ENCODE peak calls at places on chromosomes 2 and 18, in ten cellular contexts. R is WERI-Rb-1, S is fibroblast of lung, P is foreskin keratinocyte, V is left lung, T is AG04450, G is heart left ventricle, W is hepatocyte, A is IMR-90, L is upper lobe of right lung. E is an unnamed sample.

GRCh38 chr2:68431316-68431972 is 35.6 kb downstream of the FBXO48 start:
- DNase-seq in A (no peak), V (no peak), T (no peak), R (no peak), S (no peak), P (no peak), L (no peak), W (no peak), G (no peak), E (no peak)

GRCh38 chr2:121245913-121246312 is 39.1 kb downstream of the TFCP2L1 start:
- DNase-seq in R (no peak), W (no peak), V (peak), G (no peak), S (no peak), T (no peak), L (peak), P (no peak), A (no peak), E (no peak)

GRCh38 chr2:23381084-23381483 is 3.9 kb upstream of the KLHL29 start:
- DNase-seq in S (peak), A (peak), G (peak), V (peak), T (no peak), P (peak), R (no peak), W (no peak), L (peak), E (peak)

GRCh38 chr2:199704358-199705238 is 146.4 kb downstream of the FTCDNL1 start:
- DNase-seq in V (no peak), T (no peak), A (peak), G (no peak), W (peak), S (peak), P (peak), L (no peak), R (peak), E (peak)

GRCh38 chr2:238599549-238600505 is 173.1 kb downstream of the ASB1 start:
- DNase-seq in R (no peak), V (no peak), A (no peak), G (no peak), P (no peak), L (no peak), T (no peak), S (no peak), W (no peak), E (no peak)

GRCh38 chr2:205453200-205453599 is 229.1 kb upstream of the NRP2 start:
- DNase-seq in R (no peak), P (no peak), G (no peak), S (no peak), V (no peak), W (no peak), A (no peak), L (no peak), T (no peak), E (no peak)

GRCh38 chr18:67310826-67311225 is 205.7 kb downstream of the DSEL start:
- DNase-seq in T (no peak), S (peak), A (peak), W (no peak), V (no peak), P (peak), L (no peak), G (no peak), R (no peak), E (peak)

GRCh38 chr2:127591221-127591923 is 54.6 kb upstream of the GPR17 start:
- DNase-seq in L (peak), R (peak), A (peak), S (peak), V (peak), P (peak), T (peak), W (peak), G (peak), E (peak)

GRCh38 chr2:73085691-73086090 is 14.2 kb upstream of the SFXN5 start:
- DNase-seq in W (peak), G (peak), R (peak), P (peak), L (peak), A (peak), V (peak), T (peak), S (peak), E (peak)

GRCh38 chr2:9637330-9637729 is 6.5 kb upstream of the YWHAQ start:
- DNase-seq in V (no peak), T (no peak), R (no peak), G (no peak), L (no peak), S (peak), P (peak), A (peak), W (no peak), E (peak)

GRCh38 chr2:236221798-236222197 is 42.4 kb downstream of the ASB18 start:
- DNase-seq in R (no peak), V (no peak), W (no peak), T (no peak), L (no peak), P (no peak), A (no peak), G (no peak), S (no peak), E (no peak)

GRCh38 chr2:30979822-30980245 is 158.4 kb downstream of the GALNT14 start:
- DNase-seq in W (peak), R (no peak), A (peak), V (peak), G (peak), S (peak), T (no peak), L (no peak), P (peak), E (peak)

GRCh38 chr18:12336887-12337286 is 28.8 kb downstream of the TUBB6 start:
- DNase-seq in P (no peak), S (peak), R (no peak), A (peak), L (no peak), V (no peak), W (peak), T (no peak), G (no peak), E (peak)

GRCh38 chr2:197294260-197294659 is 16.3 kb downstream of the ANKRD44 start:
- DNase-seq in R (no peak), G (no peak), V (no peak), A (no peak), L (no peak), W (no peak), P (no peak), S (no peak), T (no peak), E (no peak)

GRCh38 chr2:169928463-169928864 is 101.2 kb downstream of the UBR3 start:
- DNase-seq in R (no peak), G (no peak), V (no peak), W (peak), A (peak), S (peak), L (no peak), P (peak), T (peak), E (peak)

GRCh38 chr18:59232309-59233016 is 12.5 kb downstream of the GRP start:
- DNase-seq in A (no peak), G (no peak), S (no peak), T (no peak), L (no peak), R (no peak), P (peak), V (no peak), W (no peak), E (peak)

GRCh38 chr2:17558053-17558452 is 17.6 kb downstream of the VSNL1 start:
- DNase-seq in T (no peak), L (no peak), P (peak), S (no peak), W (no peak), V (no peak), R (no peak), G (no peak), A (no peak), E (no peak)

GRCh38 chr2:170218456-170218855 is 40.5 kb downstream of the MYO3B start:
- DNase-seq in V (no peak), L (no peak), G (no peak), R (no peak), W (no peak), A (no peak), T (no peak), P (no peak), S (peak), E (no peak)

GRCh38 chr2:118371500-118371899 is 283.2 kb downstream of the INSIG2 start:
- DNase-seq in T (peak), L (no peak), P (peak), R (peak), G (no peak), S (peak), W (peak), V (no peak), A (peak), E (peak)

GRCh38 chr2:137192366-137193315 is 427.3 kb downstream of the THSD7B start:
- DNase-seq in G (no peak), T (no peak), R (no peak), W (peak), A (no peak), P (no peak), L (no peak), S (peak), V (peak), E (no peak)

GRCh38 chr2:9768388-9768787 is 74.9 kb upstream of the TAF1B start:
- DNase-seq in T (no peak), V (no peak), S (no peak), G (no peak), L (no peak), A (no peak), W (peak), P (no peak), R (peak), E (no peak)

GRCh38 chr2:113283704-113284284 is 5.1 kb upstream of the PAX8 start:
- DNase-seq in V (peak), L (peak), W (peak), G (peak), R (no peak), A (peak), P (peak), T (peak), S (peak), E (peak)

GRCh38 chr2:8522682-8523081 is 159.2 kb upstream of the ID2 start:
- DNase-seq in G (no peak), T (no peak), A (no peak), W (no peak), P (no peak), L (no peak), R (no peak), V (no peak), S (no peak), E (no peak)

GRCh38 chr2:169116307-169116706 is 46.9 kb downstream of the DHRS9 start:
- DNase-seq in G (no peak), T (no peak), R (no peak), S (no peak), A (no peak), W (no peak), P (no peak), V (no peak), L (no peak), E (no peak)

GRCh38 chr2:230898661-230899091 is 26.4 kb downstream of the GPR55 start:
- DNase-seq in L (no peak), S (no peak), V (no peak), A (no peak), T (no peak), P (no peak), W (no peak), R (no peak), G (no peak), E (no peak)

GRCh38 chr18:47987456-47987735 is 56.9 kb upstream of the SMAD2 start:
- DNase-seq in A (no peak), T (no peak), P (no peak), G (no peak), S (no peak), R (no peak), V (no peak), W (no peak), L (no peak), E (no peak)

DNA sequence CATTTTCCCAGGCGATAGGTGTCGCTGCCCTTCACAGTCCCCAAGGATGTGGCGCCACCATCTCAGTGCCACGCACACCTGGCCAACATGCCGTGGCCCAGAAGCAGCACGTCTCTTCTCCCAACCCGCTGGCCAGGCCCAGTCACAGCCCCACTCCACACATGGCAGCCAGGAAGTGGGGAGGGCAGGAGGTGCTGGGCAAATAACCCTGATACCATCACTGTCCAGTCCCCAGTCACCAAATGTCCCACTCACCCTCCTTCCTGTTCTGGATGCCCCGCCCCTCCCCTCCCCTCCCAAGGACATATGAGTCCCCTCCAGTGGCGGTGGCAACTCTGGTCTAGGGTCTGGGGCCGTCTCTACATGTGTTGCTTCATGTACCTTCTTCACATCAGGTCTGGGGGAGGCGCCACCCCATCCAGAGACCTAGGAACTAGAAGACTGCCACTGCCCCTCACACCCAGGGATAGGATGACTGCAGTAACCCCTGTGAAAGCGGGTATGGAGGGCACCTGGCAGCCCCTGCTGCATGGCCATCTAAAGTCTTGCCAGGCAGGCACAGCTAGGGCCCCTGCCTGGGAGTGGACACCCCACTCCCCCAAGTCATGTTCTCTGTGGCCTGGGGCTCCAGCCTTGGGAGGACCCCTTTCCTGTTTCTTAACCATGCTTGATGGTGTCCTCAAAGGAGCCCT is 7.3 kb upstream of the CAPN10 start:
- DNase-seq in S (no peak), G (no peak), L (no peak), W (no peak), P (no peak), A (no peak), R (no peak), T (no peak), V (no peak), E (no peak)
- TF ChIP-seq CTCF in S (no peak), G (no peak), L (no peak), W (no peak), P (no peak), A (no peak), R (no peak), T (no peak), V (no peak), E (no peak)

DNA sequence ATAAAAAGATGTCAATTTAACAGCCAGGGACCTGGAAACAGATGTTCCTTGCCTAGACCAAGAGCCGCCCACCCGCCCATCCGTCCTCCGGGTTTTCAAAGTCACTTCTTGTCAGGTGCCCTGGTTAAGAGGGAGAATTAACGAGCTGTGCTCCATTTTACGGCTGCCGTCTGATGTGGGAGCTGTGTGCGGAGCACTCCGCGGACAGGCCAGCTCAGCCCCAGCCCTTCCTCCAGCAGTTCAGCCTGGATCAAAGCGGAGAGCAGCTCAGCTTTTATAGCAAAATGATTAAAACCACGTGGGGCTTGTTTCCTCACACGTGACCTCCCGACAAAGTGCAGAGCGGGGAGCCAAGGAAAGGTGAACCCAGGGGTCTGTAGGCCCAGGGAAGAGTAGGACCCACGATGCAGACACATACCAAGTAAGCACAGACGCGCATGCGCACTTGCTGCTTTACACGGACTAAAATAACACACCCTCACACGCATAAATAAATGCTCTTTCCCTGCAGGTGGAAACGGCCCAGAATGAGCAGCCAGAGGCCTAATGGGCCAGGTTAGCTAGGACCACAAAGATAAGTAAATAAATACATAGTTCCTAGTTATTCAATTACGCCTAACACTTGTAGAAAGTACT is 46.0 kb upstream of the PKDCC start:
- DNase-seq in L (no peak), W (no peak), V (no peak), S (no peak), T (no peak), A (no peak), G (no peak), R (no peak), P (no peak), E (no peak)
- H3K27ac ChIP-seq in L (no peak), W (no peak), V (no peak), S (no peak), T (no peak), A (no peak), G (no peak), R (no peak), P (no peak), E (no peak)

GRCh38 chr2:15547100-15547499 is 14.0 kb downstream of the NBAS start:
- DNase-seq in L (no peak), R (no peak), P (peak), A (peak), G (no peak), W (no peak), S (peak), T (no peak), V (no peak), E (no peak)

GRCh38 chr2:15544227-15544626 is 16.9 kb downstream of the NBAS start:
- DNase-seq in V (no peak), T (no peak), W (no peak), P (no peak), S (no peak), G (no peak), L (no peak), R (no peak), A (no peak), E (no peak)

GRCh38 chr2:15548974-15549373 is 12.2 kb downstream of the NBAS start:
- DNase-seq in A (no peak), L (no peak), V (no peak), P (no peak), S (no peak), W (no peak), G (no peak), T (no peak), R (no peak), E (no peak)

GRCh38 chr2:15543541-15543940 is 17.6 kb downstream of the NBAS start:
- DNase-seq in S (no peak), P (no peak), R (no peak), W (no peak), T (no peak), A (no peak), V (no peak), G (no peak), L (no peak), E (no peak)

DNA sequence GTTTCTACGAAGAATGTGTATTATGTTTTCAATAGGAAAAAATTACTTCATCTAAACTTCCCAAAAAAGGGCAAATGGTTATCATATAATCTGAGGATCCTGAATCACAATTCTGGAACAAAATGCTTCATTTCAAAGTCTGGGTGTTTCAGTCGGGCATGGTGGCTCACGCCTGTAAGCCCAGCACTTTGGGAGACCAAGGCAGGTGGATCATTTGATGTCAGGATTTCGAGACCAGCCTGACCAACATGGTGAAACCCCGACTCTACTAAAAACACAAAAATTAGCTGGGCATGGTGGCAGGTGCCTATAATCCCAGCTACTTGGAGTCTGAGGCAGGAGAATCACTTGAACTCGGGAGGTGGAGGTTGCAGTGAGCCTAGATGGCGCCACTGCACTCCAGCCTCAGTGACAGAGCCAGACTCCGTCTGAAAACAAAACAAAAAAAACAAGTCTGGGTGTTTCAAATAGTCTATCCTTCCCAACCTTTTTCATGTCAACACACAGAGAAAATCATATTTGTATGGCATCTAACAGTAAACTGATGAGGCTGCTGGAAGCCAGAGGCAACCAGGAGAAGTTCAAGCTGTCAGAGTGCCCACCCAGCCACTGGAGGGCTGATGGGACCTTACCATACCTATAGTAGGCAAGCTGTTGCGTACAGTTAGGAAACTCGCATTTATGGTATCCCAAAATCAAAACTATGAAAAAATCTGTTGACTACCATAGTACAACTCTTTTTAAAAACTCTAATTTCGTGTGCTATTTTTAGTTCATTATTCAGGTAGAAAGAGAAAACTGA is 14.6 kb downstream of the NBAS start:
- DNase-seq in S (no peak), V (no peak), R (no peak), P (no peak), A (no peak), G (no peak), T (no peak), L (no peak), W (no peak), E (no peak)
- TF ChIP-seq CTCF in S (peak), V (no peak), R (peak), P (peak), A (no peak), G (no peak), T (no peak), L (no peak), W (peak), E (peak)

GRCh38 chr2:10922307-10923006 is 10.7 kb downstream of the KCNF1 start:
- DNase-seq in G (no peak), A (no peak), V (no peak), T (no peak), P (no peak), S (no peak), L (peak), W (no peak), R (no peak), E (no peak)

GRCh38 chr2:10920764-10921468 is 9.2 kb downstream of the KCNF1 start:
- DNase-seq in R (no peak), P (no peak), G (no peak), T (no peak), V (no peak), W (no peak), A (no peak), S (no peak), L (peak), E (no peak)

GRCh38 chr2:10923007-10923372 is 11.3 kb downstream of the KCNF1 start:
- DNase-seq in G (no peak), L (peak), V (no peak), P (no peak), W (no peak), S (no peak), R (no peak), T (no peak), A (no peak), E (no peak)

GRCh38 chr2:10919776-10920606 is 8.3 kb downstream of the KCNF1 start:
- DNase-seq in R (no peak), G (no peak), V (no peak), T (no peak), A (no peak), W (no peak), P (no peak), S (no peak), L (peak), E (no peak)

DNA sequence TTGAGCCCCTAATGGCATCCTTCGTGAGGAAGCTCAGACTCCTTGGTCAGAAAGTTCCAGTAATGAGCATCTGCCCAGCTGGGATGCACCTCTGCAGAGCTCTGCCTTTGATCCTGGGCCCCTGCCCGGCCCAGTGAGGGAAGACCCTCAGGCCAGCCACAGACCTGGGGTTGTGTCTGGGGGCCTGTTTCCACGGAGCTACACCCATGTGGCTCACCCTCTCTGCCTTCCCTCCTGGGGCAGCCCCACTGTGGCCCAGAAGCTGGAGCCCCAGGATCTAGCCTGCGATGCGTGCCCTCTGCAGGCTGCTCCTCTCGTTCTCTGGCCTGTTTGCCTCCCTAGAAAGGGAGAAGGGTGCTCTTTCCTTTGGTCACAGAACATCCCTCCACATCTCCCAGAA is 9.8 kb downstream of the KCNF1 start:
- DNase-seq in W (no peak), P (no peak), L (no peak), A (no peak), V (no peak), G (no peak), T (no peak), R (no peak), S (no peak), E (no peak)
- H3K27ac ChIP-seq in W (no peak), P (no peak), L (no peak), A (no peak), V (no peak), G (no peak), T (no peak), R (no peak), S (no peak), E (no peak)

GRCh38 chr2:42074661-42075060 is 26.8 kb downstream of the PKDCC start:
- DNase-seq in P (no peak), G (no peak), A (no peak), T (no peak), W (no peak), V (peak), R (no peak), L (no peak), S (no peak), E (no peak)
- TF ChIP-seq CTCF in P (no peak), G (no peak), A (no peak), T (no peak), W (no peak), V (no peak), R (peak), L (no peak), S (no peak), E (no peak)

GRCh38 chr2:145750617-145751016 is 1230.7 kb upstream of the ZEB2 start:
- DNase-seq in W (no peak), T (no peak), L (no peak), G (no peak), R (no peak), V (no peak), P (no peak), S (no peak), A (no peak), E (no peak)
- H3K27ac ChIP-seq in W (peak), T (no peak), L (no peak), G (peak), R (no peak), V (peak), P (no peak), S (no peak), A (no peak), E (no peak)

E was measured in mammary epithelial cell.